ENCODE peak calls at places on chromosomes 4 and X, in ten cellular contexts. A, H, B, U, C, Z, J, L, P and I are unnamed samples.

GRCh38 chrX:103503163-103503852 is 16.0 kb downstream of the RAB40A start:
- DNase-seq in C (no peak), H (no peak), L (no peak), J (no peak), U (no peak), A (no peak), B (no peak), P (no peak), Z (no peak), I (peak; percentile 33)

GRCh38 chr4:113385500-113385899 is 336.0 kb downstream of the ANK2 start:
- DNase-seq in L (no peak), C (no peak), J (no peak), A (no peak), B (no peak), H (no peak), P (no peak), U (no peak), Z (no peak), I (no peak)

GRCh38 chr4:164446516-164446915 is 307.4 kb upstream of the SMIM31 start:
- DNase-seq in A (no peak), L (no peak), C (no peak), U (no peak), B (peak; percentile 48), H (no peak), P (no peak), J (no peak), Z (no peak), I (no peak)

GRCh38 chrX:114038358-114038757 is 545.5 kb upstream of the HTR2C start:
- DNase-seq in L (no peak), P (no peak), Z (no peak), B (no peak), J (no peak), H (no peak), C (no peak), A (no peak), U (no peak), I (no peak)

GRCh38 chrX:31440546-31440945 is 368.7 kb upstream of the FTHL17 start:
- DNase-seq in P (no peak), A (no peak), B (no peak), C (no peak), L (no peak), J (no peak), H (no peak), Z (no peak), U (no peak), I (no peak)

GRCh38 chrX:101417981-101418841 is 10.2 kb downstream of the HNRNPH2 start:
- DNase-seq in A (peak; percentile 85), Z (peak; percentile 78), C (peak; percentile 10), L (no peak), H (peak; percentile 88), B (no peak), P (peak; percentile 1), U (peak; percentile 53), J (peak; percentile 33), I (peak; percentile 55)

GRCh38 chr4:8214091-8214490 is 15.0 kb downstream of the SH3TC1 start:
- DNase-seq in A (no peak), J (no peak), H (peak; percentile 57), C (no peak), P (no peak), L (no peak), B (no peak), Z (no peak), U (no peak), I (no peak)

GRCh38 chr4:19123681-19124080 is 1102.1 kb upstream of the LCORL start:
- DNase-seq in C (no peak), L (no peak), J (no peak), Z (no peak), H (peak; percentile 36), U (no peak), P (no peak), A (no peak), B (no peak), I (no peak)

GRCh38 chr4:86050516-86050915 is 309.3 kb downstream of the MAPK10 start:
- DNase-seq in B (no peak), L (no peak), H (no peak), C (no peak), P (no peak), J (no peak), A (no peak), U (no peak), Z (no peak), I (no peak)

GRCh38 chr4:147299205-147299604 is 181.7 kb upstream of the EDNRA start:
- DNase-seq in L (no peak), Z (no peak), A (no peak), J (no peak), P (no peak), C (no peak), H (no peak), B (no peak), U (no peak), I (no peak)